ENCODE peak calls at places on chromosomes 12 and 14, in seven cellular contexts. H is fibroblast of the aortic adventitia, R is fibroblast of pulmonary artery, I is upper lobe of left lung, C is heart left ventricle, A is pancreas, G is suprapubic skin. D is an unnamed sample.

GRCh38 chr12:43761535-43761934 is 2.8 kb downstream of the IRAK4 start:
- DNase-seq in G (no peak), R (no peak), I (no peak), A (no peak), C (no peak), H (no peak), D (no peak)

GRCh38 chr14:26729851-26730250 is 132.0 kb upstream of the NOVA1 start:
- DNase-seq in I (no peak), H (peak), A (no peak), R (peak), G (no peak), C (no peak), D (no peak)

GRCh38 chr14:76776306-76777251 is 15.3 kb downstream of the VASH1 start:
- DNase-seq in I (no peak), H (no peak), G (peak), C (no peak), A (no peak), R (no peak), D (no peak)

GRCh38 chr12:91139981-91140659 is 28.8 kb upstream of the LUM start:
- DNase-seq in I (no peak), A (no peak), C (no peak), R (peak), G (no peak), H (peak), D (no peak)

GRCh38 chr12:47862881-47863280 is 41.9 kb downstream of the VDR start:
- DNase-seq in G (no peak), H (no peak), C (no peak), R (no peak), A (no peak), I (no peak), D (no peak)

GRCh38 chr14:31243860-31244259 is 36.3 kb upstream of the HECTD1 start:
- DNase-seq in A (no peak), C (no peak), R (no peak), H (no peak), I (peak), G (no peak), D (no peak)

GRCh38 chr12:25692115-25693035 is 139.3 kb upstream of the LMNTD1 start:
- DNase-seq in A (no peak), R (peak), H (peak), I (no peak), G (no peak), C (no peak), D (no peak)

GRCh38 chr12:51904951-51905471 is 2.3 kb upstream of the ACVRL1 start:
- DNase-seq in H (peak), A (no peak), R (peak), C (peak), G (no peak), I (no peak), D (no peak)

GRCh38 chr12:29818925-29819324 is 35.2 kb upstream of the TMTC1 start:
- DNase-seq in A (no peak), C (peak), R (peak), G (no peak), I (no peak), H (peak), D (no peak)

GRCh38 chr12:69896653-69897381 is 71.8 kb downstream of the MYRFL start:
- DNase-seq in R (no peak), G (no peak), A (no peak), C (no peak), I (no peak), H (no peak), D (no peak)

GRCh38 chr14:105093426-105094192 is 28.4 kb upstream of the GPR132 start:
- DNase-seq in G (peak), C (peak), A (peak), I (peak), H (peak), R (peak), D (peak)

GRCh38 chr12:65765436-65765813 is 58.9 kb upstream of the HMGA2 start:
- DNase-seq in H (peak), A (no peak), G (no peak), C (no peak), R (peak), I (no peak), D (no peak)

GRCh38 chr12:14357496-14357895 is 8.0 kb upstream of the ATF7IP start:
- DNase-seq in G (no peak), H (no peak), C (no peak), A (no peak), R (no peak), I (peak), D (no peak)

GRCh38 chr12:14356147-14356546 is 9.3 kb upstream of the ATF7IP start:
- DNase-seq in R (no peak), G (no peak), H (no peak), C (no peak), I (no peak), A (no peak), D (no peak)
- TF ChIP-seq CTCF in R (no peak), G (no peak), H (no peak), C (no peak), I (no peak), A (no peak), D (no peak)

DNA sequence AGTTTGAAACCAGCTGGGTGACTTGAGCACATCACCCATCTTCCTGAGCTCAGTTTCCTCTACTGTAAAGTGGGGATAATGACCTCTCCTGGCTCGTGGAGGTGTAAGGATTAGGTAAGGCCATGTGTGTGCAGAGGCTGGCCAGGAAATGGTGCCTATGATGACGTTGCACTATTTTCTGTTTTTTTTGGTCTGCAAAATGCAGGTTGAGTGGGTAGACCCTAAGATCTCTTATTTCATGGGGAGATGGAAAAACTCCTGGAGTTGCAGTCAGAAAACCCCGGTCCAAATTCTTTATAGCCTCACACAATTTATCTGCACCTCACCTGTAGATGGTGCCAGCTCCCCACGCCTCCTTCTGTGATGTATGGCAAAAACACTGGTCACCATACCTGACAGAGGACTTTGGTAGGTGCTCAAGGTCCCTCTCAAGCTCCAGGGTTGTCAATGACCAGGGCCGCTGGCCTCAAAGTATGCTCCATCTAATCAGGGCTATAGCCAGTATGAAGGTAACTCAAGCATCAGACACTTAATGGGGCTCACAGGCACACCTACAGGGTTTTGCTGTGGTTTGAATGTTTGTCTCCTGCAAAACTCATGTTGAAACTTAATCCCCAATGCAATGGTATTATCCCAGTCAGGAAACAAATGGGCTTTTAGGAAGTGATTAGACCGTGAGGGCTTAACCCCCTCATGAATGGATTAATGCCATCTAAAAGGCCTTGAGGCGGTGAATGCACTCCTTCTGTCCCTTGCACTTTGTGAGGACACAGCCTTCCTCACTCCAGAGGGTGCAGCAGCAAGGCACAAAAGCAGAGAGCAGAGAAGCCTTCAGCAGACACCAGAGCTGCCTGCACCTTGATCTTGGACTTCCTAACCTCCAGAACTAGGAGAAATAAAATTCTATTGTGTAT is 17.6 kb downstream of the C14orf132 start:
- DNase-seq in A (no peak), C (no peak), H (no peak), G (no peak), I (no peak), R (no peak), D (no peak)
- TF ChIP-seq CTCF in A (no peak), C (no peak), H (no peak), G (no peak), I (no peak), R (no peak), D (no peak)

GRCh38 chr12:15592934-15593333 is 196.3 kb downstream of the EPS8 start:
- DNase-seq in C (no peak), H (peak), G (no peak), I (no peak), R (peak), A (no peak), D (no peak)
- TF ChIP-seq CTCF in C (no peak), H (no peak), G (no peak), I (no peak), R (peak), A (no peak), D (no peak)

GRCh38 chr14:72745991-72746980 is 147.6 kb downstream of the DPF3 start:
- DNase-seq in R (peak), H (peak), C (no peak), G (no peak), I (no peak), A (no peak), D (no peak)
- TF ChIP-seq CTCF in R (peak), H (peak), C (no peak), G (no peak), I (no peak), A (no peak), D (no peak)

DNA sequence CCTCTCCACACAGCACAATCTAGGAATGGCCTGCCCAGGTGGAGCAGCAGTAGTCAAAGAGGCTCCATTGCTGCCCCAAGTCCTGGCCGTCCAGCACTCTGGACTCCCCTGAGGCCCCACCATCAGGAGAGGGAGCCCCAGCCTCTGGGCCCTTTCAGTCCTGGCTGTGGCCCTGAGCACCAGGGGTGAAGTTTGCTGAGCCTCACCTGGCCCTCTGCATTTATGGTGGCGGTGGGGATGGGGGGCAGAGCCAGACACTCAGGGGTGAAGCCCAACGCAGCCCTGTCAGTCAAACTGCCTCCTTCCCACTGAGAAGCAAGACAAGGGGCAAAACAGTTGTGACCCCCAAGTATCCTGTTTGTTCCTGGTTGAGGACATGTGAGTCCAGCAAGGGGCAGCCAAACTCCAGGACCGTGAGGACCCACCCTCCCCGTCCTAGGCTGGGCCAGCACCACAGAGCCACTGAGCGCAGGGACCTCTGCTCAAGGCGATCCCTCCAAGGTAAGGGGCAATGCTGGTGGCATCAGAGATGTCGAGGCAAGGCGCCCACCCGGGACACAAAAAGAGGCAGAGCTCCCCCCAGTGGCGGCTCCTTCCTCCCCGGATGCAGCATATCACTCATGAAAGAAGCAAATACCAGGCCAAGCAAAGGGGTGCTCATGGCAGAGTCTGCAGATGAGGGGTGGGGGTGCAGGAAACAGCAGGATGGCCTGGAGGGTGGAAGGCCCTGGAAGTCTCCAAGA is 4.8 kb upstream of the AMN start:
- DNase-seq in H (peak), I (peak), A (no peak), G (no peak), C (no peak), R (peak), D (peak)
- TF ChIP-seq CTCF in H (peak), I (peak), A (peak), G (peak), C (peak), R (peak), D (peak)

GRCh38 chr14:53152627-53152908 is 555 bp downstream of the DDHD1 start:
- DNase-seq in A (no peak), C (no peak), I (no peak), H (no peak), R (peak), G (no peak), D (no peak)

GRCh38 chr14:53153702-53154112 is 584 bp upstream of the DDHD1 start:
- DNase-seq in A (no peak), R (no peak), G (no peak), C (no peak), I (no peak), H (no peak), D (no peak)

GRCh38 chr14:53152909-53153701 is at the start of gene DDHD1:
- DNase-seq in A (peak), C (peak), R (peak), I (peak), H (peak), G (peak), D (peak)

GRCh38 chr14:53151523-53151866 is 1.6 kb downstream of the DDHD1 start:
- DNase-seq in C (no peak), G (no peak), A (no peak), I (no peak), R (no peak), H (no peak), D (no peak)

DNA sequence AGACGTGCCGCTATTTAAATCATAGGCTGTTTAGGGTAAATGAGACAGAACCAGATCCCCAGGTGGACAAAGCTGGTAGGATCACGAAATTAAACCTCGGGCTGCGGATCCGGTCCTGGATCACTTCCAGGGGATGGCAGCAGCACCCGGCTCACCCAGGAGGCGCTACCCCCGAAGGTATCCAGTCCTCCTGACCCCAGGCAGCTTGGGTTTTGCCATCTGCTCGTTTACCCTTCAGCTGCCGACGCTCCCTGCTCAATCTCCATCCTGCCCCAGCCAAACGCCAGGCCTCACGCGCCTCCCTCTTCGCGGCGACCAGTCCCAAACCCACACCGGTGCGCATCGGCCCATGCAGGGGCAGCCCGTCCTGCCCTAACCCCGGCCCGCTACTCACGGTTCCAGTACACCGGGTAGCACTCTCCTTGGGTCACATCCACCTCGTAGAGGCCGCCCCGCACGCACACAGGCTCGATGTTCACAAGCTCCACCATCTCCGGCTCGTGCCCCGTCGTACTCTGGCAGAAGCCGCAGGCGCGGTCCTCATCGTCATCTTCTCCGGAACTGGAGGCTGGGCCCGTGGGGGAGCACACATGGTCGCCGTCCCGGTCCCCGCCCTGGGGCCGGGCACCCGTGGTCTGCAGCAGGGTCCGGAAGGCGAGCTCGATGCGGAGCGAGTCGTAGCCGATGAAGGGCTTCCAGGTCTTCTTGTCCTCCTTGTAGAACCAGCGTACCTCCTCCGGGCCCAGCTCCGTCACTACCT is 1.1 kb downstream of the DDHD1 start:
- DNase-seq in A (peak), I (peak), R (peak), C (peak), H (peak), G (peak), D (peak)
- TF ChIP-seq CTCF in A (no peak), I (no peak), R (peak), C (no peak), H (no peak), G (no peak), D (no peak)

GRCh38 chr12:10722905-10723866 is at the start of gene YBX3:
- DNase-seq in R (peak), G (peak), C (peak), I (peak), H (peak), A (peak), D (peak)
- TF ChIP-seq CTCF in R (no peak), G (no peak), C (no peak), I (no peak), H (no peak), A (no peak), D (no peak)

DNA sequence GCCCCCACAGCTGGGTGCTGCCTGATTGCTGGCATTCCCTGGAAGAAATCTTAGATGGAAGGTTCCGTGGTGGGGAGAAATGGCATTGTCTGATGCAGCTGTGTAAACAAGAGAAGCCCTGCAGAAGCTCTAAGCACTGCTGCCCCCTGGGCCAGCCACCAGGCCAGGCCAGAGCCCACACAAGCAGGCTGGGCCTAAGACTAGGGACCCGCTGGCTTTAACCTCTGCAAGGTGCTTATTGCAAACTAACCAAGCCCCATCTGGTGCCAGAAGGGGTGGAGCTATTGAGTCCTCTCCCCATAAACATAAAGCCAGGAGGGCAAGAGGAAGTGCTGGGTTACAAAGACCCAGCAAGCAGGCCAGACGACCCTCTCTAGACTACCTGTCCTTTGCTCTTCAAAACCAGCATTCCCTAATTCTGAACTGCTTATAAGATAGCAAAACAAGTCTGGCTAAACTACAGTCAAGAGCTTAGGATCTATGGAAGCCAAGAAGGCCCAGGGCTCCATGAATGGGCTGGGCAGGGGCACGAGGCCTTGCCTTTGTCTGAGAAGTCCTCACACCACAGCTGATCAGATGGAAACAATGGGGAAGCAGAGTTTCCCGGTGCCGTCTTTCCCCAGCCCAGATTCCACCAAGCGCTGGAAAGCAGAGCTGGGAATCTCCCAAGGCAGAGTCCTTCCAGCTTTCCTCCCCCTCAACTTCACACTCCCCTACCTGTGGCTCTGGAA is 28.8 kb downstream of the P2RX4 start:
- DNase-seq in G (no peak), H (no peak), A (no peak), R (no peak), C (no peak), I (no peak), D (no peak)
- TF ChIP-seq CTCF in G (no peak), H (no peak), A (no peak), R (no peak), C (no peak), I (no peak), D (no peak)

DNA sequence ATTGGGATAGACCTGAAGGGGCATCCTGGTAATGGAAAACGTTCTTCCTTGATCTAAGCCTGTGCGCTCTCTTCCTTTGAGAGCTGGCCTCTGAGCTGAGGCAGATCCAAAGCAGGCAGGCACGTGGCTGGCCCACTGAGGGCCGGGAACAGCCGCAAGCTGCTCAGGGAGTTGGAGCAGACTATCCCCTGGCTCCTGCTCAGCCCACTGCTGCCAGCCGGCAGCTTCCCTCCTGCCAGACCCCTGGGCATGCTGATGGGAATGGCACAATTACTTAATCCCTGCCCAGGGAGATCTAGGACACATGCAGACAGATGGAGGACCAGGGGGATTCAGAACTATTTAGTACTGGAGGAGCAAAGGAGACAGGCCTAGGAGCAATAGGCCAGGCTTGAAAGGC is 14.4 kb downstream of the NEUROD4 start:
- DNase-seq in C (no peak), R (no peak), A (no peak), G (no peak), H (no peak), I (no peak), D (no peak)
- TF ChIP-seq CTCF in C (no peak), R (no peak), A (no peak), G (no peak), H (no peak), I (no peak), D (no peak)

D was measured in natural killer cell.